ENCODE peak calls at places on chromosomes 12 and 14, in five cellular contexts. O is upper lobe of right lung; Q is body of pancreas; K is natural killer cell; R is activated CD4-positive, alpha-beta T cell treated with anti-CD3 and anti-CD28 coated beads for 36 hours. Y is an unnamed sample.

GRCh38 chr12:121222847-121223246 is 12.9 kb downstream of the P2RX4 start:
- ATAC-seq in O (no peak), Q (no peak), K (peak), R (no peak), Y (no peak)

GRCh38 chr14:75971509-75971908 is 10.3 kb downstream of the TGFB3 start:
- ATAC-seq in O (no peak), Q (no peak), K (no peak), R (no peak), Y (no peak)

GRCh38 chr12:7859552-7859951 is 13.2 kb downstream of the SLC2A14 start:
- ATAC-seq in O (no peak), Q (no peak), K (no peak), R (no peak), Y (no peak)

GRCh38 chr14:103502877-103503276 is 19.8 kb downstream of the CKB start:
- ATAC-seq in O (no peak), Q (no peak), K (no peak), R (no peak), Y (no peak)

GRCh38 chr12:58285551-58285950 is 344.2 kb downstream of the ATP23 start:
- ATAC-seq in O (no peak), Q (no peak), K (no peak), R (no peak), Y (no peak)

GRCh38 chr12:41112903-41113302 is 75.2 kb upstream of the PDZRN4 start:
- ATAC-seq in O (no peak), Q (no peak), K (no peak), R (no peak), Y (no peak)

GRCh38 chr12:94712852-94713545 is 62.6 kb upstream of the TMCC3 start:
- ATAC-seq in O (no peak), Q (no peak), K (no peak), R (no peak), Y (no peak)

GRCh38 chr14:20799955-20800544 is 2.6 kb downstream of the RNASE1 start:
- ATAC-seq in O (peak), Q (peak), K (peak), R (no peak), Y (peak)

GRCh38 chr14:68501171-68501570 is 291.7 kb downstream of the ZFP36L1 start:
- ATAC-seq in O (peak), Q (no peak), K (no peak), R (no peak), Y (peak)

GRCh38 chr14:61489932-61490331 is 168.6 kb downstream of the PRKCH start:
- ATAC-seq in O (peak), Q (no peak), K (peak), R (no peak), Y (no peak)

GRCh38 chr12:85509857-85510256 is 229.8 kb downstream of the ALX1 start:
- ATAC-seq in O (no peak), Q (no peak), K (no peak), R (no peak), Y (no peak)

GRCh38 chr14:41739203-41739602 is 132.5 kb downstream of the LRFN5 start:
- ATAC-seq in O (no peak), Q (no peak), K (no peak), R (no peak), Y (no peak)

GRCh38 chr12:50992814-50993213 is 33.4 kb downstream of the SLC11A2 start:
- ATAC-seq in O (peak), Q (peak), K (no peak), R (no peak), Y (no peak)

GRCh38 chr12:119479121-119479561 is 114.4 kb upstream of the TMEM233 start:
- ATAC-seq in O (peak), Q (no peak), K (no peak), R (no peak), Y (no peak)

GRCh38 chr14:71439247-71439646 is 493.0 kb upstream of the RGS6 start:
- ATAC-seq in O (no peak), Q (no peak), K (no peak), R (no peak), Y (no peak)

GRCh38 chr12:1719139-1719538 is 28.3 kb downstream of the ADIPOR2 start:
- ATAC-seq in O (peak), Q (peak), K (no peak), R (no peak), Y (no peak)

GRCh38 chr12:105562727-105563072 is 232.2 kb downstream of the C12orf75 start:
- ATAC-seq in O (no peak), Q (no peak), K (no peak), R (no peak), Y (peak)

GRCh38 chr12:11623382-11623781 is 26.1 kb upstream of the ETV6 start:
- ATAC-seq in O (peak), Q (no peak), K (no peak), R (no peak), Y (no peak)

GRCh38 chr12:106046301-106046846 is 92.4 kb downstream of the NUAK1 start:
- ATAC-seq in O (no peak), Q (no peak), K (no peak), R (no peak), Y (no peak)

GRCh38 chr12:44759289-44759688 is 116.8 kb downstream of the NELL2 start:
- ATAC-seq in O (no peak), Q (no peak), K (no peak), R (no peak), Y (no peak)

GRCh38 chr12:109721276-109721675 is 7.7 kb downstream of the FAM222A start:
- ATAC-seq in O (no peak), Q (peak), K (no peak), R (no peak), Y (no peak)

GRCh38 chr14:72420749-72421452 is 473.0 kb downstream of the DPF3 start:
- ATAC-seq in O (peak), Q (peak), K (peak), R (peak), Y (peak)

GRCh38 chr12:123062682-123063426 is 82.4 kb downstream of the ARL6IP4 start:
- ATAC-seq in O (peak), Q (peak), K (no peak), R (peak), Y (peak)

GRCh38 chr14:45902241-45902640 is 649.2 kb upstream of the MIS18BP1 start:
- ATAC-seq in O (no peak), Q (no peak), K (no peak), R (no peak), Y (no peak)

GRCh38 chr12:46835785-46836184 is 10.0 kb upstream of the SLC38A4 start:
- ATAC-seq in O (no peak), Q (no peak), K (no peak), R (no peak), Y (no peak)

GRCh38 chr12:47349102-47349769 is 269.5 kb upstream of the AMIGO2 start:
- ATAC-seq in O (no peak), Q (no peak), K (no peak), R (no peak), Y (no peak)

GRCh38 chr14:42541535-42542001 is 934.9 kb downstream of the LRFN5 start:
- ATAC-seq in O (no peak), Q (no peak), K (no peak), R (no peak), Y (no peak)

GRCh38 chr12:119036878-119037493 is 55.6 kb downstream of the SRRM4 start:
- ATAC-seq in O (peak), Q (no peak), K (no peak), R (no peak), Y (no peak)

GRCh38 chr14:34368115-34368970 is 93.7 kb downstream of the SPTSSA start:
- ATAC-seq in O (peak), Q (peak), K (no peak), R (no peak), Y (no peak)

GRCh38 chr14:100406505-100407131 is 83.5 kb downstream of the SLC25A47 start:
- ATAC-seq in O (peak), Q (peak), K (peak), R (peak), Y (peak)

Y was measured in esophagus mucosa.